ENCODE peak calls at places on chromosomes 2 and 18, in eight cellular contexts. T is foreskin fibroblast, W is A549, I is uterus, N is endothelial cell of umbilical vein, D is fibroblast of lung, F is OCI-LY7, L is choroid plexus epithelial cell. M is an unnamed sample.

GRCh38 chr2:30148850-30149249 is 2.0 kb downstream of the YPEL5 start:
- DNase-seq in T (no peak), I (no peak), L (no peak), N (no peak), W (no peak), D (no peak), F (peak; percentile 32), M (peak; percentile 23)

GRCh38 chr2:234368861-234369261 is 128.0 kb downstream of the ARL4C start:
- DNase-seq in D (peak; percentile 78), T (peak; percentile 72), I (no peak), W (peak; percentile 94), N (no peak), F (no peak), L (peak; percentile 26), M (no peak)

GRCh38 chr18:76445741-76446232 is 49.3 kb downstream of the ZNF516 start:
- DNase-seq in N (no peak), W (no peak), T (peak; percentile 70), F (no peak), L (no peak), I (no peak), D (no peak), M (no peak)

GRCh38 chr2:36387258-36387916 is 31.8 kb downstream of the CRIM1 start:
- DNase-seq in T (peak; percentile 26), D (no peak), L (peak; percentile 55), N (peak; percentile 57), I (no peak), W (no peak), F (no peak), M (no peak)

GRCh38 chr2:191724015-191724414 is 46.1 kb downstream of the NABP1 start:
- DNase-seq in N (no peak), I (no peak), T (no peak), F (no peak), D (no peak), W (no peak), L (no peak), M (peak; percentile 22)

GRCh38 chr2:162086904-162087303 is 12.9 kb upstream of the DPP4 start:
- DNase-seq in T (peak; percentile 67), I (no peak), F (no peak), D (no peak), N (no peak), W (no peak), L (no peak), M (no peak)

GRCh38 chr2:11562011-11562410 is 28.2 kb downstream of the GREB1 start:
- DNase-seq in D (no peak), T (no peak), I (no peak), F (no peak), L (no peak), N (no peak), W (no peak), M (peak; percentile 28)

GRCh38 chr2:231110551-231110950 is 14.3 kb downstream of the HTR2B start:
- DNase-seq in T (peak; percentile 79), I (no peak), D (peak; percentile 86), L (peak; percentile 82), N (peak; percentile 84), W (no peak), F (no peak), M (peak; percentile 35)

GRCh38 chr2:178550352-178550751 is 70.1 kb downstream of the PLEKHA3 start:
- DNase-seq in I (no peak), D (no peak), N (no peak), F (no peak), W (no peak), L (no peak), T (no peak), M (no peak)

GRCh38 chr18:3081558-3081957 is 68.6 kb upstream of the LPIN2 start:
- DNase-seq in N (peak; percentile 75), F (no peak), D (no peak), W (no peak), L (no peak), I (no peak), T (no peak), M (no peak)
- H3K4me3 ChIP-seq in N (no peak overlapping the region), F (no peak overlapping the region), D (no peak overlapping the region), W (no peak overlapping the region), L (no peak overlapping the region), I (no peak overlapping the region), T (no peak overlapping the region), M (no peak overlapping the region)

DNA sequence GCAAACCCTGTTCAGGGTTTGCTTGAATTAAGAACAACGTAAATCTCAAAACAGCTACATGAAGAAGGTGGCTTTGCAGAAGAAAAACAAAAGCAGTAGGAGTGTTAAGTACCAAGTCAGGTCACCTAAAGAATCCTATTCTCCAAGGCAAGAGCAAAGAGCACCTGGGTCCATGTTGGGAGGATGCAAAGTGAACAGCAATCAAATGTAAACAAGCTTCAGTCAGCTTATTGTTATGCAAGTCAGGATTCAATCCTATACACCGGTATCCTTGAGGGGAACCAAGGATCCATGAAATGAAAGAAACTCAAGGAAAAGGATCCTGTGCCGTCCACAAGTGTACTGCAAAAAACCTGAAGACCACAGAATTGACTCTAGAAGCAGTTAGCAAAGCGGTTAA is 261.0 kb upstream of the DDX18 start:
- DNase-seq in F (no peak), T (no peak), N (no peak), W (no peak), L (no peak), D (no peak), I (no peak), M (no peak)
- H3K4me3 ChIP-seq in F (no peak overlapping the region), T (no peak overlapping the region), N (no peak overlapping the region), W (no peak overlapping the region), L (no peak overlapping the region), D (no peak overlapping the region), I (no peak overlapping the region), M (no peak overlapping the region)

GRCh38 chr2:207163053-207163814 is 2.5 kb downstream of the KLF7 start:
- DNase-seq in F (no peak), W (peak; percentile 91), D (peak; percentile 89), I (peak; percentile 26), N (peak; percentile 97), L (peak; percentile 94), T (peak; percentile 87), M (no peak)
- H3K4me3 ChIP-seq in F (no peak overlapping the region), W (peak overlapping the region; percentile 53), D (peak overlapping the region; percentile 81), I (peak overlapping the region; percentile 65), N (peak overlapping the region; percentile 89), L (peak overlapping the region; percentile 88), T (peak overlapping the region; percentile 61), M (no peak overlapping the region)

GRCh38 chr2:240585681-240586197 is 795 bp upstream of the CAPN10 start:
- DNase-seq in W (no peak), N (no peak), T (no peak), I (no peak), F (no peak), L (no peak), D (no peak), M (no peak)

GRCh38 chr2:240583774-240584173 is 2.8 kb upstream of the CAPN10 start:
- DNase-seq in T (no peak), N (no peak), L (no peak), F (no peak), D (no peak), I (no peak), W (no peak), M (no peak)

GRCh38 chr2:240585101-240585500 is 1.4 kb upstream of the CAPN10 start:
- DNase-seq in I (no peak), N (no peak), T (no peak), F (peak; percentile 97), W (no peak), L (no peak), D (no peak), M (no peak)

GRCh38 chr2:240582781-240583180 is 3.8 kb upstream of the CAPN10 start:
- DNase-seq in D (no peak), I (no peak), W (no peak), T (no peak), F (no peak), N (no peak), L (peak; percentile 52), M (no peak)

GRCh38 chr2:240584486-240585031 is 2.0 kb upstream of the CAPN10 start:
- DNase-seq in L (peak; percentile 39), N (no peak), T (peak; percentile 50), D (peak; percentile 20), W (no peak), F (peak; percentile 97), I (no peak), M (peak; percentile 99)
- H3K4me3 ChIP-seq in L (peak overlapping the region; percentile 94), N (no peak overlapping the region), T (no peak overlapping the region), D (no peak overlapping the region), W (peak overlapping the region; percentile 82), F (peak overlapping the region; percentile 96), I (peak overlapping the region; percentile 77), M (peak overlapping the region; percentile 81)